ENCODE peak calls at places on chromosomes 16 and 17, in ten cellular contexts. B is hepatic stellate cell; R is H54; O is stimulated activated CD4-positive, alpha-beta T cell treated with anti-CD3 and anti-CD28 coated beads, TNF-alpha, amount 100 ng/mL, for 48 hours; W is Right ventricle myocardium superior; E is thoracic aorta; H is fibroblast of the aortic adventitia; Q is endothelial cell; Y is BJ; C is erythroblast. D is an unnamed sample.
A peak's percentile ranks its signal among the peaks of the same experiment; 100 is the strongest.

GRCh38 chr17:42720996-42721583 is 23.8 kb downstream of the EZH1 start:
- DNase-seq in B (peak; percentile 58), R (peak; percentile 32), O (no peak), W (no peak), E (no peak), H (peak; percentile 85), Q (peak; percentile 33), Y (no peak), C (peak; percentile 84), D (peak; percentile 68)

GRCh38 chr16:10003486-10003885 is 178.7 kb downstream of the GRIN2A start:
- DNase-seq in B (no peak), R (no peak), O (no peak), W (no peak), E (no peak), H (no peak), Q (no peak), Y (no peak), C (no peak), D (no peak)

GRCh38 chr17:66169839-66170238 is 22.1 kb downstream of the CEP112 start:
- DNase-seq in B (no peak), R (no peak), O (no peak), W (no peak), E (no peak), H (no peak), Q (no peak), Y (no peak), C (no peak), D (no peak)

GRCh38 chr16:50881331-50881830 is 139.5 kb downstream of the CYLD start:
- DNase-seq in B (no peak), R (no peak), O (no peak), W (no peak), E (no peak), H (no peak), Q (no peak), Y (no peak), C (peak; percentile 93), D (no peak)

GRCh38 chr17:45311762-45312476 is 4.9 kb downstream of the MAP3K14 start:
- DNase-seq in B (peak; percentile 54), R (peak; percentile 51), O (peak; percentile 95), W (peak; percentile 77), E (no peak), H (no peak), Q (no peak), Y (no peak), C (peak; percentile 30), D (peak; percentile 59)

GRCh38 chr16:67256701-67257230 is 8.0 kb downstream of the SLC9A5 start:
- DNase-seq in B (no peak), R (no peak), O (no peak), W (no peak), E (no peak), H (no peak), Q (no peak), Y (no peak), C (no peak), D (no peak)

GRCh38 chr16:89633064-89633631 is 19.7 kb downstream of the DPEP1 start:
- DNase-seq in B (peak; percentile 50), R (peak; percentile 97), O (no peak), W (no peak), E (no peak), H (peak; percentile 59), Q (no peak), Y (peak; percentile 33), C (no peak), D (no peak)

GRCh38 chr17:48236681-48237134 is 129.1 kb downstream of the SNX11 start:
- DNase-seq in B (no peak), R (no peak), O (no peak), W (no peak), E (no peak), H (peak; percentile 95), Q (no peak), Y (no peak), C (no peak), D (no peak)

GRCh38 chr17:78915872-78916632 is 9.1 kb downstream of the TIMP2 start:
- DNase-seq in B (no peak), R (peak; percentile 78), O (no peak), W (peak; percentile 67), E (no peak), H (peak; percentile 72), Q (peak; percentile 30), Y (no peak), C (no peak), D (no peak)